ENCODE peak calls at places on chromosomes 3 and 15, in four cellular contexts. E, L, V and H are unnamed samples.

GRCh38 chr3:17730318-17730967 is 12.0 kb downstream of the TBC1D5 start:
- DNase-seq in E (no peak), L (no peak), V (no peak), H (no peak)

GRCh38 chr3:80701349-80701748 is 933.6 kb upstream of the ROBO1 start:
- DNase-seq in E (no peak), L (no peak), V (no peak), H (no peak)

GRCh38 chr15:48355377-48355776 is 24.1 kb downstream of the DUT start:
- DNase-seq in E (no peak), L (no peak), V (no peak), H (no peak)

GRCh38 chr3:131796558-131796957 is 238.3 kb downstream of the CPNE4 start:
- DNase-seq in E (no peak), L (no peak), V (no peak), H (no peak)

GRCh38 chr3:36991923-36992805 is 767 bp downstream of the EPM2AIP1 start:
- DNase-seq in E (peak), L (no peak), V (no peak), H (peak)

GRCh38 chr3:102238362-102238761 is 196.5 kb upstream of the ZPLD1 start:
- DNase-seq in E (no peak), L (peak), V (no peak), H (no peak)

GRCh38 chr3:102148598-102149302 is 286.1 kb upstream of the ZPLD1 start:
- DNase-seq in E (no peak), L (peak), V (no peak), H (no peak)

GRCh38 chr15:71239592-71240364 is 124.5 kb downstream of the THSD4 start:
- DNase-seq in E (no peak), L (no peak), V (no peak), H (no peak)

GRCh38 chr15:59194639-59195325 is 11.9 kb upstream of the LDHAL6B start:
- DNase-seq in E (no peak), L (no peak), V (no peak), H (no peak)

GRCh38 chr3:16338999-16339398 is 74.0 kb downstream of the OXNAD1 start:
- DNase-seq in E (no peak), L (no peak), V (no peak), H (peak)

GRCh38 chr3:106534206-106534605 is 665.4 kb upstream of the CBLB start:
- DNase-seq in E (peak), L (peak), V (no peak), H (no peak)

GRCh38 chr15:32721594-32721993 is 3.8 kb downstream of the GREM1 start:
- DNase-seq in E (no peak), L (no peak), V (no peak), H (no peak)

GRCh38 chr15:91318976-91319714 is 219.1 kb downstream of the SV2B start:
- DNase-seq in E (no peak), L (no peak), V (no peak), H (no peak)

GRCh38 chr3:37591130-37591865 is 270.4 kb upstream of the CTDSPL start:
- DNase-seq in E (no peak), L (no peak), V (no peak), H (no peak)

GRCh38 chr3:45536316-45536715 is 58.2 kb upstream of the LIMD1 start:
- DNase-seq in E (no peak), L (no peak), V (no peak), H (no peak)

GRCh38 chr15:89097313-89097712 is 9.1 kb downstream of the ABHD2 start:
- DNase-seq in E (no peak), L (no peak), V (no peak), H (no peak)

GRCh38 chr15:44246521-44247268 is 41.8 kb upstream of the GOLM2 start:
- DNase-seq in E (no peak), L (no peak), V (no peak), H (no peak)

GRCh38 chr3:141686477-141687280 is 51.4 kb upstream of the RNF7 start:
- DNase-seq in E (no peak), L (peak), V (peak), H (no peak)

GRCh38 chr3:159898147-159898546 is 90.5 kb upstream of the IL12A start:
- DNase-seq in E (no peak), L (no peak), V (no peak), H (no peak)